ENCODE peak calls at places on chromosome 15, in nine cellular contexts. One of them, this sample, is unnamed.

GRCh38 chr15:94305133-94305532 is 73.8 kb downstream of the MCTP2 start:
- DNase-seq in tibial artery: no peak
- DNase-seq in activated T-helper 1 cell treated with anti-CD3 and anti-CD28 coated beads, Interleukin-2, amount 50 U/mL, for 16 hours: no peak
- DNase-seq in NCI-H1048: no peak
- DNase-seq in stimulated activated CD4-positive, alpha-beta T cell treated with anti-CD3 and anti-CD28 coated beads, Interleukin-4, amount 100 ng/mL, for 24 hours: peak
- DNase-seq in hypothalamus: no peak
- DNase-seq in skeletal muscle cell: no peak
- DNase-seq in astrocyte of the spinal cord: no peak
- DNase-seq in osteocyte: no peak
- DNase-seq in this sample: no peak

GRCh38 chr15:78750566-78750965 is 60.7 kb downstream of the ADAMTS7 start:
- DNase-seq in tibial artery: peak
- DNase-seq in astrocyte of the spinal cord: no peak
- DNase-seq in osteocyte: no peak
- DNase-seq in stimulated activated CD4-positive, alpha-beta T cell treated with anti-CD3 and anti-CD28 coated beads, Interleukin-4, amount 100 ng/mL, for 24 hours: no peak
- DNase-seq in hypothalamus: no peak
- DNase-seq in NCI-H1048: no peak
- DNase-seq in activated T-helper 1 cell treated with anti-CD3 and anti-CD28 coated beads, Interleukin-2, amount 50 U/mL, for 16 hours: no peak
- DNase-seq in skeletal muscle cell: no peak
- DNase-seq in this sample: no peak

GRCh38 chr15:67225336-67225735 is 29.1 kb downstream of the AAGAB start:
- DNase-seq in NCI-H1048: no peak
- DNase-seq in stimulated activated CD4-positive, alpha-beta T cell treated with anti-CD3 and anti-CD28 coated beads, Interleukin-4, amount 100 ng/mL, for 24 hours: no peak
- DNase-seq in astrocyte of the spinal cord: peak
- DNase-seq in hypothalamus: no peak
- DNase-seq in skeletal muscle cell: peak
- DNase-seq in activated T-helper 1 cell treated with anti-CD3 and anti-CD28 coated beads, Interleukin-2, amount 50 U/mL, for 16 hours: no peak
- DNase-seq in tibial artery: no peak
- DNase-seq in osteocyte: no peak
- DNase-seq in this sample: no peak

GRCh38 chr15:94582368-94582767 is 351.0 kb downstream of the MCTP2 start:
- DNase-seq in skeletal muscle cell: no peak
- DNase-seq in activated T-helper 1 cell treated with anti-CD3 and anti-CD28 coated beads, Interleukin-2, amount 50 U/mL, for 16 hours: no peak
- DNase-seq in osteocyte: peak
- DNase-seq in NCI-H1048: no peak
- DNase-seq in hypothalamus: no peak
- DNase-seq in stimulated activated CD4-positive, alpha-beta T cell treated with anti-CD3 and anti-CD28 coated beads, Interleukin-4, amount 100 ng/mL, for 24 hours: peak
- DNase-seq in tibial artery: no peak
- DNase-seq in astrocyte of the spinal cord: no peak
- DNase-seq in this sample: no peak

GRCh38 chr15:68985361-68985891 is 29.1 kb upstream of the NOX5 start:
- DNase-seq in activated T-helper 1 cell treated with anti-CD3 and anti-CD28 coated beads, Interleukin-2, amount 50 U/mL, for 16 hours: no peak
- DNase-seq in hypothalamus: no peak
- DNase-seq in stimulated activated CD4-positive, alpha-beta T cell treated with anti-CD3 and anti-CD28 coated beads, Interleukin-4, amount 100 ng/mL, for 24 hours: no peak
- DNase-seq in NCI-H1048: no peak
- DNase-seq in skeletal muscle cell: no peak
- DNase-seq in osteocyte: no peak
- DNase-seq in tibial artery: no peak
- DNase-seq in astrocyte of the spinal cord: no peak
- DNase-seq in this sample: no peak

GRCh38 chr15:98682992-98683701 is 34.8 kb downstream of the IGF1R start:
- DNase-seq in activated T-helper 1 cell treated with anti-CD3 and anti-CD28 coated beads, Interleukin-2, amount 50 U/mL, for 16 hours: no peak
- DNase-seq in NCI-H1048: no peak
- DNase-seq in hypothalamus: no peak
- DNase-seq in astrocyte of the spinal cord: no peak
- DNase-seq in skeletal muscle cell: no peak
- DNase-seq in osteocyte: no peak
- DNase-seq in stimulated activated CD4-positive, alpha-beta T cell treated with anti-CD3 and anti-CD28 coated beads, Interleukin-4, amount 100 ng/mL, for 24 hours: no peak
- DNase-seq in tibial artery: no peak
- DNase-seq in this sample: no peak

GRCh38 chr15:77831989-77832388 is 199.3 kb upstream of the LINGO1 start:
- DNase-seq in activated T-helper 1 cell treated with anti-CD3 and anti-CD28 coated beads, Interleukin-2, amount 50 U/mL, for 16 hours: no peak
- DNase-seq in tibial artery: no peak
- DNase-seq in skeletal muscle cell: no peak
- DNase-seq in stimulated activated CD4-positive, alpha-beta T cell treated with anti-CD3 and anti-CD28 coated beads, Interleukin-4, amount 100 ng/mL, for 24 hours: no peak
- DNase-seq in astrocyte of the spinal cord: no peak
- DNase-seq in osteocyte: no peak
- DNase-seq in hypothalamus: no peak
- DNase-seq in NCI-H1048: no peak
- DNase-seq in this sample: no peak

GRCh38 chr15:71634820-71635219 is 175.5 kb upstream of the NR2E3 start:
- DNase-seq in NCI-H1048: no peak
- DNase-seq in tibial artery: no peak
- DNase-seq in skeletal muscle cell: no peak
- DNase-seq in stimulated activated CD4-positive, alpha-beta T cell treated with anti-CD3 and anti-CD28 coated beads, Interleukin-4, amount 100 ng/mL, for 24 hours: no peak
- DNase-seq in astrocyte of the spinal cord: peak
- DNase-seq in activated T-helper 1 cell treated with anti-CD3 and anti-CD28 coated beads, Interleukin-2, amount 50 U/mL, for 16 hours: no peak
- DNase-seq in hypothalamus: no peak
- DNase-seq in osteocyte: no peak
- DNase-seq in this sample: no peak

GRCh38 chr15:71505962-71506361 is 304.4 kb upstream of the NR2E3 start:
- DNase-seq in activated T-helper 1 cell treated with anti-CD3 and anti-CD28 coated beads, Interleukin-2, amount 50 U/mL, for 16 hours: no peak
- DNase-seq in hypothalamus: no peak
- DNase-seq in stimulated activated CD4-positive, alpha-beta T cell treated with anti-CD3 and anti-CD28 coated beads, Interleukin-4, amount 100 ng/mL, for 24 hours: no peak
- DNase-seq in astrocyte of the spinal cord: no peak
- DNase-seq in tibial artery: no peak
- DNase-seq in skeletal muscle cell: no peak
- DNase-seq in NCI-H1048: no peak
- DNase-seq in osteocyte: no peak
- DNase-seq in this sample: no peak

GRCh38 chr15:28085489-28086174 is 13.5 kb downstream of the OCA2 start:
- DNase-seq in tibial artery: no peak
- DNase-seq in activated T-helper 1 cell treated with anti-CD3 and anti-CD28 coated beads, Interleukin-2, amount 50 U/mL, for 16 hours: no peak
- DNase-seq in skeletal muscle cell: no peak
- DNase-seq in osteocyte: no peak
- DNase-seq in hypothalamus: no peak
- DNase-seq in stimulated activated CD4-positive, alpha-beta T cell treated with anti-CD3 and anti-CD28 coated beads, Interleukin-4, amount 100 ng/mL, for 24 hours: no peak
- DNase-seq in astrocyte of the spinal cord: no peak
- DNase-seq in NCI-H1048: no peak
- DNase-seq in this sample: no peak

GRCh38 chr15:43792761-43793493 is 807 bp downstream of the SERF2 start:
- DNase-seq in astrocyte of the spinal cord: no peak
- DNase-seq in osteocyte: no peak
- DNase-seq in NCI-H1048: no peak
- DNase-seq in hypothalamus: no peak
- DNase-seq in tibial artery: no peak
- DNase-seq in activated T-helper 1 cell treated with anti-CD3 and anti-CD28 coated beads, Interleukin-2, amount 50 U/mL, for 16 hours: no peak
- DNase-seq in skeletal muscle cell: no peak
- DNase-seq in stimulated activated CD4-positive, alpha-beta T cell treated with anti-CD3 and anti-CD28 coated beads, Interleukin-4, amount 100 ng/mL, for 24 hours: peak
- DNase-seq in this sample: peak

GRCh38 chr15:91271565-91272153 is 171.6 kb downstream of the SV2B start:
- DNase-seq in stimulated activated CD4-positive, alpha-beta T cell treated with anti-CD3 and anti-CD28 coated beads, Interleukin-4, amount 100 ng/mL, for 24 hours: peak
- DNase-seq in skeletal muscle cell: peak
- DNase-seq in tibial artery: peak
- DNase-seq in astrocyte of the spinal cord: peak
- DNase-seq in activated T-helper 1 cell treated with anti-CD3 and anti-CD28 coated beads, Interleukin-2, amount 50 U/mL, for 16 hours: peak
- DNase-seq in NCI-H1048: no peak
- DNase-seq in osteocyte: peak
- DNase-seq in hypothalamus: peak
- DNase-seq in this sample: no peak

GRCh38 chr15:77855871-77856270 is 221.6 kb downstream of the TBC1D2B start:
- DNase-seq in skeletal muscle cell: no peak
- DNase-seq in NCI-H1048: no peak
- DNase-seq in osteocyte: no peak
- DNase-seq in hypothalamus: no peak
- DNase-seq in astrocyte of the spinal cord: no peak
- DNase-seq in activated T-helper 1 cell treated with anti-CD3 and anti-CD28 coated beads, Interleukin-2, amount 50 U/mL, for 16 hours: no peak
- DNase-seq in stimulated activated CD4-positive, alpha-beta T cell treated with anti-CD3 and anti-CD28 coated beads, Interleukin-4, amount 100 ng/mL, for 24 hours: no peak
- DNase-seq in tibial artery: no peak
- DNase-seq in this sample: no peak

GRCh38 chr15:27833178-27833577 is 265.9 kb downstream of the OCA2 start:
- DNase-seq in hypothalamus: no peak
- DNase-seq in astrocyte of the spinal cord: no peak
- DNase-seq in stimulated activated CD4-positive, alpha-beta T cell treated with anti-CD3 and anti-CD28 coated beads, Interleukin-4, amount 100 ng/mL, for 24 hours: no peak
- DNase-seq in NCI-H1048: no peak
- DNase-seq in tibial artery: no peak
- DNase-seq in activated T-helper 1 cell treated with anti-CD3 and anti-CD28 coated beads, Interleukin-2, amount 50 U/mL, for 16 hours: no peak
- DNase-seq in skeletal muscle cell: no peak
- DNase-seq in osteocyte: no peak
- DNase-seq in this sample: no peak

This sample was measured in activated naive CD4-positive, alpha-beta T cell.